ENCODE peak calls at places on chromosomes 11 and 22, in five cellular contexts. V is uterus, L is erythroblast, I is suprapubic skin, H is breast epithelium. U is an unnamed sample.

GRCh38 chr22:50305658-50306566 is 1.5 kb downstream of the PLXNB2 start:
- DNase-seq in L (no peak), H (peak; percentile 93), V (peak; percentile 86), I (peak; percentile 91), U (peak; percentile 97)

GRCh38 chr11:117183724-117184349 is 5.3 kb downstream of the SIDT2 start:
- DNase-seq in V (no peak), I (peak; percentile 57), H (peak; percentile 60), L (no peak), U (no peak)

GRCh38 chr11:35138606-35138948 is 394 bp upstream of the CD44 start:
- DNase-seq in L (no peak), H (no peak), I (no peak), V (no peak), U (peak; percentile 44)

GRCh38 chr22:44460287-44461082 is 37.5 kb downstream of the RTL6 start:
- DNase-seq in I (no peak), L (no peak), V (no peak), H (no peak), U (no peak)

GRCh38 chr11:20397281-20397680 is 9.8 kb downstream of the PRMT3 start:
- DNase-seq in V (no peak), H (no peak), L (peak; percentile 71), I (no peak), U (peak; percentile 13)

GRCh38 chr11:35138058-35138457 is 913 bp upstream of the CD44 start:
- DNase-seq in I (no peak), L (no peak), V (no peak), H (no peak), U (no peak)

GRCh38 chr11:121615506-121615905 is 162.7 kb upstream of the SORL1-AS1 start:
- DNase-seq in I (no peak), L (no peak), V (no peak), H (no peak), U (no peak)

GRCh38 chr11:130131957-130132850 is 27.4 kb upstream of the ST14 start:
- DNase-seq in I (no peak), H (no peak), L (peak; percentile 79), V (peak; percentile 41), U (peak; percentile 33)

GRCh38 chr22:17753401-17753989 is 20.8 kb downstream of the BID start:
- DNase-seq in I (no peak), H (no peak), V (no peak), L (no peak), U (peak; percentile 68)

GRCh38 chr11:13942908-13943505 is 19.5 kb upstream of the SPON1 start:
- DNase-seq in H (no peak), V (no peak), I (no peak), L (no peak), U (peak; percentile 31)

GRCh38 chr11:81772161-81772560 is 961.5 kb downstream of the FAM181B start:
- DNase-seq in L (no peak), I (no peak), H (no peak), V (peak; percentile 14), U (no peak)

GRCh38 chr11:88352139-88352538 is 14.6 kb upstream of the CTSC start:
- DNase-seq in V (no peak), H (no peak), I (no peak), L (peak; percentile 25), U (no peak)

GRCh38 chr11:66861774-66862558 is 5.1 kb downstream of the LRFN4 start:
- DNase-seq in H (no peak), I (no peak), L (no peak), V (no peak), U (no peak)

GRCh38 chr11:104279587-104279986 is 115.6 kb upstream of the PDGFD start:
- DNase-seq in L (no peak), I (no peak), V (no peak), H (no peak), U (no peak)

GRCh38 chr22:24482586-24482985 is 12.5 kb upstream of the UPB1 start:
- DNase-seq in H (no peak), V (no peak), I (no peak), L (peak; percentile 20), U (no peak)

GRCh38 chr11:46827995-46828394 is 18.1 kb downstream of the CKAP5 start:
- DNase-seq in I (no peak), V (no peak), H (no peak), L (peak; percentile 21), U (no peak)

GRCh38 chr11:32884770-32885384 is 7.7 kb upstream of the QSER1 start:
- DNase-seq in V (no peak), L (peak; percentile 9), H (no peak), I (no peak), U (no peak)

GRCh38 chr22:41994506-41994905 is 4.1 kb upstream of the WBP2NL start:
- DNase-seq in H (peak; percentile 2), V (no peak), L (no peak), I (peak; percentile 45), U (no peak)

GRCh38 chr11:71466358-71466757 is 13.4 kb downstream of the NADSYN1 start:
- DNase-seq in I (no peak), V (no peak), H (no peak), L (no peak), U (no peak)

GRCh38 chr22:17601031-17601430 is 27.5 kb downstream of the ATP6V1E1 start:
- DNase-seq in H (no peak), L (no peak), I (peak; percentile 11), V (no peak), U (no peak)

GRCh38 chr11:28833670-28834069 is 725.5 kb downstream of the METTL15 start:
- DNase-seq in H (no peak), V (no peak), L (no peak), I (no peak), U (peak; percentile 7)

DNA sequence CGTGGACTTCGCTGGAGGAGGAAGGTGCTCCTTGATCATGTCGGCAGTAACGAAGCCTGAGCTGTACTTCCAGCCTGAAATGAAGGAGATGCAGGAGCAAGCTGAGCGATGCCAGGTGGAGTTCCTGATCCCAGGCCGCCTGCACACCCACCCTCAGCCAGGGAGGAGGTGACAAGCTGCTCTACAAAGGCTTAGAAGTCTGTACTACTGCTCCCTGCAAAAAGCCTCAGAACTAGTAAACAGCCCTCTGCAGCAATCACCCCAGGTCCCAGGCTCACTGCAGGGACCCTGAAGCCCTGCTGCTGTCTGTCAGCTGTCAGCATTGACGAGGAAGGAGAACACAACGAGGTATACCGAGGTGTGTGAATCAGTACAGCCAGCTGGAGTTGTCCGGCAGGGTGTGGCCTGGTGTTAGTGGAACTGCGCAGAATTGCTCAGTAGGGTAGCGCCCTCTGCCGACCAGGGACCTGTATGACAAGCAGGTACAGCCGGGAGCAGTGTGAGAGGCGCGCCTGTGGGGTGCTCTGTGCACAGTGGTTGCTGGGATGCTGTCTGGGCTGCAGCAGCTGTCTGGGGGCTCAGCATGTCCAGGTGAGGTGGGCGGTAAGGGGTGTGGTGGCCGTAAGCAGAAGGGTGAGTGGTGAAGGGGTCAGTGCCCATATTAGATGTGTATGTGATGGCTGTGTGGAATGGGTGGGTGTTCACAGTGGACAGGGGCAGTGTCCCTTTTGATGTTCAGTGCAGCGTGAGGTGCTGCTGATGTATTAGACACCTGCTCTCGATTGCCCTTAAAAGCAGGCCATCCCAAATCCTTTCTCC is 7.6 kb downstream of the CYB5R2 start:
- DNase-seq in V (peak; percentile 76), H (peak; percentile 87), I (peak; percentile 90), L (peak; percentile 64), U (peak; percentile 98)
- TF ChIP-seq POLR2A in V (no peak), H (no peak), I (no peak), L (no peak), U (no peak)

GRCh38 chr11:11620966-11621880 is 582 bp downstream of the GALNT18 start:
- DNase-seq in H (no peak), I (no peak), V (peak; percentile 41), L (peak; percentile 22), U (peak; percentile 26)

GRCh38 chr11:11622772-11623531 is 1.1 kb upstream of the GALNT18 start:
- DNase-seq in L (no peak), V (no peak), I (no peak), H (no peak), U (no peak)

GRCh38 chr11:11624206-11624605 is 2.4 kb upstream of the GALNT18 start:
- DNase-seq in V (no peak), H (no peak), L (no peak), I (no peak), U (no peak)

GRCh38 chr11:11620251-11620965 is 1.4 kb downstream of the GALNT18 start:
- DNase-seq in V (peak; percentile 48), I (no peak), H (peak; percentile 68), L (no peak), U (no peak)

GRCh38 chr11:11621881-11622706 is at the start of gene GALNT18:
- DNase-seq in H (peak; percentile 91), V (peak; percentile 92), L (peak; percentile 88), I (peak; percentile 92), U (peak; percentile 98)
- TF ChIP-seq POLR2A in H (no peak), V (peak; percentile 87), L (no peak), I (no peak), U (peak; percentile 52)

GRCh38 chr22:36180038-36180880 is 19.7 kb upstream of the APOL3 start:
- DNase-seq in V (peak; percentile 85), I (peak; percentile 90), H (peak; percentile 78), L (peak; percentile 80), U (peak; percentile 43)

GRCh38 chr22:36183446-36183845 is 18.2 kb downstream of the APOL4 start:
- DNase-seq in H (no peak), V (no peak), L (no peak), I (no peak), U (no peak)

GRCh38 chr22:36180928-36181327 is 20.4 kb upstream of the APOL3 start:
- DNase-seq in I (no peak), V (no peak), L (no peak), H (no peak), U (no peak)

GRCh38 chr22:36182871-36183270 is 18.7 kb downstream of the APOL4 start:
- DNase-seq in H (no peak), L (no peak), V (no peak), I (no peak), U (no peak)

GRCh38 chr22:36182056-36182455 is 19.6 kb downstream of the APOL4 start:
- DNase-seq in V (no peak), L (peak; percentile 37), H (no peak), I (no peak), U (no peak)
- TF ChIP-seq POLR2A in V (no peak), L (peak; percentile 15), H (no peak), I (no peak), U (no peak)

DNA sequence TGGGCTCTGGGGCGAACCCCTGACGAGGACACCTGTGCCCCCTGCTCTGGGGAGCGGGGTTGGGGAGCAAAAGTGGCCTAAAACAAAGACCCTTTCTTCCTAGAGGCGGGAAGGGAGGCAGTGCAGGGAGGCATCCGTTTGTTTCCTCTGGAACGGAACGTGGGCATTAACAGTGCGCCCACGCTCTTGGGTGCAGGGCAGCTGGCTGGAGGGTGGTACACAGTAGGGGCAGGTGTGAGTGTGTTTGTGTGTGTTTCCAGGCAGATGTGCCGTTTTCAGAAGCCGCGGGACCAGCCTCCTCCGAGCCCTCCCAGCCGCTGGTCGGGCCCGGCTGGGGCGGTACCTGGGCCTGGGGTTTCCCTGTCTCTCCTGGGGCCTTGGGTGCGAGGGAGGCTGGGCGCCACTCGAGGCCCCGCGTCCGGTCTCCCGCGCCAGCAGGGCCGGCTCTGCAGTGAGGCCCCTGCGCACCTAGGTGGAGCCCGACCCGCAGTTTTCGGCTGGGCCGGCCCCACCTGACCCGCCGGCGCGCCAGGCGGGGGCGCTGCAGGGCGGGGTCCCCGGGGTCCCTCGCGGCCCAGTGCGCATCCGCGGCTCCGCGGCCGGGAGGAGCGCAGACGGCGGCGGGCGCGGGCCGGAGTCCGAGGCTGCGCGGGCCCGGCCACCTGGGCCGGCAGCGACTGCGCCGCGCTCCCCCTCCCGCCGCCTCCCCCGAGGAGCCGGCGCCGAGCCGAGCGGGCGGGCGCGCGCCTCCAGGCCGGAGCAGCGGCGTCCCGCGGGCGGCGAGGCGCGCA is 1252.7 kb downstream of the BRD1 start:
- DNase-seq in H (no peak), L (peak; percentile 27), V (peak; percentile 31), I (no peak), U (no peak)
- TF ChIP-seq POLR2A in H (no peak), L (no peak), V (no peak), I (no peak), U (no peak)